ENCODE peak calls at places on chromosomes 2 and 18, in nine cellular contexts. One of them, this sample, is unnamed.

GRCh38 chr2:102434655-102435381 is 11.9 kb downstream of the IL18RAP start:
- DNase-seq in mammary epithelial cell: peak; percentile 29
- DNase-seq in transverse colon: no peak
- DNase-seq in colonic mucosa: no peak
- DNase-seq in NT2/D1: no peak
- DNase-seq in right cardiac atrium: no peak
- DNase-seq in IMR-90: no peak
- DNase-seq in HAP-1: no peak
- DNase-seq in A549: no peak
- DNase-seq in this sample: no peak

GRCh38 chr2:130768191-130768855 is 13.0 kb downstream of the AMER3 start:
- DNase-seq in mammary epithelial cell: no peak
- DNase-seq in transverse colon: no peak
- DNase-seq in colonic mucosa: no peak
- DNase-seq in NT2/D1: no peak
- DNase-seq in right cardiac atrium: no peak
- DNase-seq in IMR-90: no peak
- DNase-seq in HAP-1: no peak
- DNase-seq in A549: no peak
- DNase-seq in this sample: no peak

GRCh38 chr2:8552264-8552913 is 129.5 kb upstream of the ID2 start:
- DNase-seq in mammary epithelial cell: no peak
- DNase-seq in transverse colon: peak; percentile 9
- DNase-seq in colonic mucosa: peak; percentile 14
- DNase-seq in NT2/D1: no peak
- DNase-seq in right cardiac atrium: no peak
- DNase-seq in IMR-90: no peak
- DNase-seq in HAP-1: no peak
- DNase-seq in A549: no peak
- DNase-seq in this sample: no peak

GRCh38 chr2:172456002-172456401 is 28.6 kb downstream of the ITGA6 start:
- DNase-seq in mammary epithelial cell: no peak
- DNase-seq in transverse colon: peak; percentile 61
- DNase-seq in colonic mucosa: no peak
- DNase-seq in NT2/D1: no peak
- DNase-seq in right cardiac atrium: no peak
- DNase-seq in IMR-90: no peak
- DNase-seq in HAP-1: no peak
- DNase-seq in A549: no peak
- DNase-seq in this sample: no peak

GRCh38 chr2:190325588-190325987 is 6.0 kb upstream of the HIBCH start:
- DNase-seq in mammary epithelial cell: no peak
- DNase-seq in transverse colon: no peak
- DNase-seq in colonic mucosa: no peak
- DNase-seq in NT2/D1: no peak
- DNase-seq in right cardiac atrium: no peak
- DNase-seq in IMR-90: no peak
- DNase-seq in HAP-1: no peak
- DNase-seq in A549: no peak
- DNase-seq in this sample: no peak

GRCh38 chr2:64485961-64486360 is 32.0 kb downstream of the LGALSL start:
- DNase-seq in mammary epithelial cell: peak; percentile 93
- DNase-seq in transverse colon: peak; percentile 21
- DNase-seq in colonic mucosa: no peak
- DNase-seq in NT2/D1: no peak
- DNase-seq in right cardiac atrium: peak; percentile 62
- DNase-seq in IMR-90: no peak
- DNase-seq in HAP-1: peak; percentile 24
- DNase-seq in A549: no peak
- DNase-seq in this sample: no peak

GRCh38 chr2:142014536-142014935 is 116.3 kb downstream of the LRP1B start:
- DNase-seq in mammary epithelial cell: no peak
- DNase-seq in transverse colon: no peak
- DNase-seq in colonic mucosa: no peak
- DNase-seq in NT2/D1: no peak
- DNase-seq in right cardiac atrium: no peak
- DNase-seq in IMR-90: no peak
- DNase-seq in HAP-1: no peak
- DNase-seq in A549: no peak
- DNase-seq in this sample: no peak

GRCh38 chr2:164920430-164920829 is 34.9 kb downstream of the SLC38A11 start:
- DNase-seq in mammary epithelial cell: peak; percentile 90
- DNase-seq in transverse colon: no peak
- DNase-seq in colonic mucosa: no peak
- DNase-seq in NT2/D1: no peak
- DNase-seq in right cardiac atrium: no peak
- DNase-seq in IMR-90: peak; percentile 96
- DNase-seq in HAP-1: no peak
- DNase-seq in A549: peak; percentile 57
- DNase-seq in this sample: no peak

GRCh38 chr2:169910109-169910799 is 83.0 kb downstream of the UBR3 start:
- DNase-seq in mammary epithelial cell: no peak
- DNase-seq in transverse colon: no peak
- DNase-seq in colonic mucosa: no peak
- DNase-seq in NT2/D1: no peak
- DNase-seq in right cardiac atrium: no peak
- DNase-seq in IMR-90: peak; percentile 41
- DNase-seq in HAP-1: no peak
- DNase-seq in A549: no peak
- DNase-seq in this sample: no peak

GRCh38 chr2:236086403-236086970 is 81.7 kb downstream of the GBX2 start:
- DNase-seq in mammary epithelial cell: no peak
- DNase-seq in transverse colon: no peak
- DNase-seq in colonic mucosa: no peak
- DNase-seq in NT2/D1: no peak
- DNase-seq in right cardiac atrium: no peak
- DNase-seq in IMR-90: no peak
- DNase-seq in HAP-1: no peak
- DNase-seq in A549: no peak
- DNase-seq in this sample: no peak

GRCh38 chr2:150911766-150912280 is 349.8 kb downstream of the RBM43 start:
- DNase-seq in mammary epithelial cell: peak; percentile 70
- DNase-seq in transverse colon: peak; percentile 34
- DNase-seq in colonic mucosa: peak; percentile 37
- DNase-seq in NT2/D1: no peak
- DNase-seq in right cardiac atrium: peak; percentile 66
- DNase-seq in IMR-90: peak; percentile 95
- DNase-seq in HAP-1: no peak
- DNase-seq in A549: peak; percentile 12
- DNase-seq in this sample: peak; percentile 40

GRCh38 chr2:2940702-2941655 is 436.6 kb downstream of the EIPR1 start:
- DNase-seq in mammary epithelial cell: no peak
- DNase-seq in transverse colon: no peak
- DNase-seq in colonic mucosa: no peak
- DNase-seq in NT2/D1: no peak
- DNase-seq in right cardiac atrium: no peak
- DNase-seq in IMR-90: no peak
- DNase-seq in HAP-1: no peak
- DNase-seq in A549: no peak
- DNase-seq in this sample: no peak

GRCh38 chr2:198587201-198587600 is 782.8 kb downstream of the PLCL1 start:
- DNase-seq in mammary epithelial cell: no peak
- DNase-seq in transverse colon: no peak
- DNase-seq in colonic mucosa: peak; percentile 21
- DNase-seq in NT2/D1: no peak
- DNase-seq in right cardiac atrium: no peak
- DNase-seq in IMR-90: no peak
- DNase-seq in HAP-1: no peak
- DNase-seq in A549: no peak
- DNase-seq in this sample: no peak

GRCh38 chr2:45610281-45611019 is 617 bp downstream of the SRBD1 start:
- DNase-seq in mammary epithelial cell: peak; percentile 70
- DNase-seq in transverse colon: peak; percentile 53
- DNase-seq in colonic mucosa: peak; percentile 72
- DNase-seq in NT2/D1: peak; percentile 65
- DNase-seq in right cardiac atrium: peak; percentile 70
- DNase-seq in IMR-90: peak; percentile 59
- DNase-seq in HAP-1: peak; percentile 67
- DNase-seq in A549: peak; percentile 47
- DNase-seq in this sample: peak; percentile 53

GRCh38 chr18:5197032-5197434 is at the start of gene AKAIN1:
- DNase-seq in mammary epithelial cell: peak; percentile 14
- DNase-seq in transverse colon: peak; percentile 9
- DNase-seq in colonic mucosa: no peak
- DNase-seq in NT2/D1: peak; percentile 48
- DNase-seq in right cardiac atrium: peak; percentile 72
- DNase-seq in IMR-90: peak; percentile 18
- DNase-seq in HAP-1: peak; percentile 53
- DNase-seq in A549: peak; percentile 0
- DNase-seq in this sample: peak; percentile 37

GRCh38 chr2:30862054-30862651 is 54.9 kb upstream of the CAPN13 start:
- DNase-seq in mammary epithelial cell: peak; percentile 61
- DNase-seq in transverse colon: peak; percentile 49
- DNase-seq in colonic mucosa: peak; percentile 58
- DNase-seq in NT2/D1: peak; percentile 65
- DNase-seq in right cardiac atrium: peak; percentile 67
- DNase-seq in IMR-90: peak; percentile 73
- DNase-seq in HAP-1: peak; percentile 20
- DNase-seq in A549: peak; percentile 59
- DNase-seq in this sample: peak; percentile 50

GRCh38 chr2:98608962-98609604 is 694 bp downstream of the UNC50 start:
- DNase-seq in mammary epithelial cell: peak; percentile 29
- DNase-seq in transverse colon: peak; percentile 20
- DNase-seq in colonic mucosa: no peak
- DNase-seq in NT2/D1: no peak
- DNase-seq in right cardiac atrium: peak; percentile 65
- DNase-seq in IMR-90: peak; percentile 58
- DNase-seq in HAP-1: no peak
- DNase-seq in A549: peak; percentile 16
- DNase-seq in this sample: no peak

GRCh38 chr2:133264951-133265949 is 303.0 kb downstream of the NCKAP5 start:
- DNase-seq in mammary epithelial cell: no peak
- DNase-seq in transverse colon: peak; percentile 18
- DNase-seq in colonic mucosa: peak; percentile 36
- DNase-seq in NT2/D1: no peak
- DNase-seq in right cardiac atrium: peak; percentile 74
- DNase-seq in IMR-90: no peak
- DNase-seq in HAP-1: peak; percentile 73
- DNase-seq in A549: peak; percentile 34
- DNase-seq in this sample: peak; percentile 73

GRCh38 chr2:233275223-233275622 is 23.8 kb downstream of the ATG16L1 start:
- DNase-seq in mammary epithelial cell: no peak
- DNase-seq in transverse colon: no peak
- DNase-seq in colonic mucosa: no peak
- DNase-seq in NT2/D1: no peak
- DNase-seq in right cardiac atrium: no peak
- DNase-seq in IMR-90: no peak
- DNase-seq in HAP-1: no peak
- DNase-seq in A549: no peak
- DNase-seq in this sample: no peak
- H3K4me1 ChIP-seq in mammary epithelial cell: no peaks in the 10 kb centered on the region
- H3K4me1 ChIP-seq in transverse colon: peaks cover 3% of the 10 kb centered on the region
- H3K4me1 ChIP-seq in colonic mucosa: no peaks in the 10 kb centered on the region
- H3K4me1 ChIP-seq in NT2/D1: no peaks in the 10 kb centered on the region
- H3K4me1 ChIP-seq in right cardiac atrium: no peaks in the 10 kb centered on the region
- H3K4me1 ChIP-seq in IMR-90: peaks cover under 1% of the 10 kb centered on the region
- H3K4me1 ChIP-seq in HAP-1: no peaks in the 10 kb centered on the region
- H3K4me1 ChIP-seq in A549: no peaks in the 10 kb centered on the region
- H3K4me1 ChIP-seq in this sample: no peaks in the 10 kb centered on the region

GRCh38 chr2:18232731-18233438 is 327.6 kb downstream of the RDH14 start:
- DNase-seq in mammary epithelial cell: peak; percentile 56
- DNase-seq in transverse colon: no peak
- DNase-seq in colonic mucosa: no peak
- DNase-seq in NT2/D1: no peak
- DNase-seq in right cardiac atrium: no peak
- DNase-seq in IMR-90: peak; percentile 2
- DNase-seq in HAP-1: no peak
- DNase-seq in A549: no peak
- DNase-seq in this sample: no peak
- H3K4me3 ChIP-seq in mammary epithelial cell: no peak overlapping the region
- H3K4me3 ChIP-seq in transverse colon: no peak overlapping the region
- H3K4me3 ChIP-seq in colonic mucosa: no peak overlapping the region
- H3K4me3 ChIP-seq in NT2/D1: no peak overlapping the region
- H3K4me3 ChIP-seq in right cardiac atrium: no peak overlapping the region
- H3K4me3 ChIP-seq in IMR-90: no peak overlapping the region
- H3K4me3 ChIP-seq in HAP-1: no peak overlapping the region
- H3K4me3 ChIP-seq in A549: no peak overlapping the region
- H3K4me3 ChIP-seq in this sample: no peak overlapping the region

DNA sequence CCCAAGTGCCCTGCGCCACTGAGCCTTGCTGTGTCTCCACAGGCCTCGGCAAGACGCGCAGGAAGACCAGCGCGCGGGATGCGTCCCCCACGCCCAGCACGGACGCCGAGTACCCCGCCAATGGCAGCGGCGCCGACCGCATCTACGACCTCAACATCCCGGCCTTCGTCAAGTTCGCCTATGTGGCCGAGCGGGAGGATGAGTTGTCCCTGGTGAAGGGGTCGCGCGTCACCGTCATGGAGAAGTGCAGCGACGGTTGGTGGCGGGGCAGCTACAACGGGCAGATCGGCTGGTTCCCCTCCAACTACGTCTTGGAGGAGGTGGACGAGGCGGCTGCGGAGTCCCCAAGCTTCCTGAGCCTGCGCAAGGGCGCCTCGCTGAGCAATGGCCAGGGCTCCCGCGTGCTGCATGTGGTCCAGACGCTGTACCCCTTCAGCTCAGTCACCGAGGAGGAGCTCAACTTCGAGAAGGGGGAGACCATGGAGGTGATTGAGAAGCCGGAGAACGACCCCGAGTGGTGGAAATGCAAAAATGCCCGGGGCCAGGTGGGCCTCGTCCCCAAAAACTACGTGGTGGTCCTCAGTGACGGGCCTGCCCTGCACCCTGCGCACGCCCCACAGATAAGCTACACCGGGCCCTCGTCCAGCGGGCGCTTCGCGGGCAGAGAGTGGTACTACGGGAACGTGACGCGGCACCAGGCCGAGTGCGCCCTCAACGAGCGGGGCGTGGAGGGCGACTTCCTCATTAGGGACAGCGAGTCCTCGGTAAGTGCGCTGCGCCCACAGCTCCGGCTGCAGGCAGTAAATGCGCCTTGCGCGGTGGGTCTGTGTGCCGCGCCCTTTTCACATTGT is 136.8 kb downstream of the NCK2 start:
- DNase-seq in mammary epithelial cell: no peak
- DNase-seq in transverse colon: no peak
- DNase-seq in colonic mucosa: no peak
- DNase-seq in NT2/D1: no peak
- DNase-seq in right cardiac atrium: no peak
- DNase-seq in IMR-90: no peak
- DNase-seq in HAP-1: no peak
- DNase-seq in A549: no peak
- DNase-seq in this sample: no peak
- H3K9me3 ChIP-seq in mammary epithelial cell: peaks cover 8% of the 10 kb centered on the region
- H3K9me3 ChIP-seq in transverse colon: no peaks in the 10 kb centered on the region
- H3K9me3 ChIP-seq in colonic mucosa: no peaks in the 10 kb centered on the region
- H3K9me3 ChIP-seq in NT2/D1: peaks cover 19% of the 10 kb centered on the region
- H3K9me3 ChIP-seq in right cardiac atrium: no peaks in the 10 kb centered on the region
- H3K9me3 ChIP-seq in IMR-90: peaks cover 2% of the 10 kb centered on the region
- H3K9me3 ChIP-seq in HAP-1: no peaks in the 10 kb centered on the region
- H3K9me3 ChIP-seq in A549: peaks cover 4% of the 10 kb centered on the region
- H3K9me3 ChIP-seq in this sample: no peaks in the 10 kb centered on the region

DNA sequence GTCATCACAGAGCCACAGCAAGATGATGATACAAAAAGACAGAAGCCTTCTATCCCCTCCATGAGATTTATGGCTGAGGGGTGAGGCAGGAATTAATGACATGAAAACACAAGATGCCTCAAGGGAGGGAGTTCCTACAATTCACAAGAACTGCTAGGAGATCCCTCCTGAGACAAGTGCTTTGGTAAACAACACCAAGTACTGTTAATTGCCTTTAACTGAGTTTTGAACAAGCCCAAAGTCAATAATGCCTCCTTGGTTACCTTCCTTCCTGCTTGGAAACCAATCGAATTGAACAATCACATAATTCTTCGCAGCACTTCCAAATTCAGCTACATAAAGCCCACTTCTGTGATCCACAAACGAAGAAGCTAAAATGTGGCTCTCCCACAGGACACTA is 14.0 kb downstream of the ADD2 start:
- DNase-seq in mammary epithelial cell: no peak
- DNase-seq in transverse colon: no peak
- DNase-seq in colonic mucosa: no peak
- DNase-seq in NT2/D1: no peak
- DNase-seq in right cardiac atrium: no peak
- DNase-seq in IMR-90: no peak
- DNase-seq in HAP-1: no peak
- DNase-seq in A549: no peak
- DNase-seq in this sample: no peak
- H3K4me1 ChIP-seq in mammary epithelial cell: no peaks in the 10 kb centered on the region
- H3K4me1 ChIP-seq in transverse colon: no peaks in the 10 kb centered on the region
- H3K4me1 ChIP-seq in colonic mucosa: no peaks in the 10 kb centered on the region
- H3K4me1 ChIP-seq in NT2/D1: no peaks in the 10 kb centered on the region
- H3K4me1 ChIP-seq in right cardiac atrium: no peaks in the 10 kb centered on the region
- H3K4me1 ChIP-seq in IMR-90: no peaks in the 10 kb centered on the region
- H3K4me1 ChIP-seq in HAP-1: peaks cover 16% of the 10 kb centered on the region
- H3K4me1 ChIP-seq in A549: no peaks in the 10 kb centered on the region
- H3K4me1 ChIP-seq in this sample: no peaks in the 10 kb centered on the region